ENCODE peak calls at places on chromosome 9, in five cellular contexts. B is IMR-90, D is amniotic epithelial cell, F is aorta, P is amniotic stem cell. K is an unnamed sample.

GRCh38 chr9:93902051-93902779 is 52.9 kb downstream of the BARX1 start:
- DNase-seq in B (no peak), D (no peak), F (no peak), P (no peak), K (no peak)

GRCh38 chr9:109640232-109641078 is 139.5 kb upstream of the PALM2AKAP2 start:
- DNase-seq in B (peak), D (no peak), F (peak), P (no peak), K (no peak)

GRCh38 chr9:133731876-133732321 is 6.3 kb downstream of the SARDH start:
- DNase-seq in B (peak), D (peak), F (no peak), P (no peak), K (peak)

GRCh38 chr9:129702563-129702962 is 37.1 kb downstream of the PRRX2 start:
- DNase-seq in B (peak), D (peak), F (peak), P (peak), K (no peak)

GRCh38 chr9:134324359-134325095 is 1.7 kb upstream of the RXRA start:
- DNase-seq in B (peak), D (peak), F (peak), P (no peak), K (no peak)

GRCh38 chr9:100427366-100428263 is 672 bp downstream of the MSANTD3 start:
- DNase-seq in B (peak), D (peak), F (peak), P (peak), K (peak)

GRCh38 chr9:129131300-129132145 is 20.3 kb downstream of the PTPA start:
- DNase-seq in B (peak), D (peak), F (peak), P (peak), K (peak)

GRCh38 chr9:6575324-6575758 is 70.2 kb downstream of the GLDC start:
- DNase-seq in B (no peak), D (no peak), F (no peak), P (no peak), K (no peak)

K was measured in lung microvascular endothelial cell.